ENCODE peak calls at places on chromosomes 2 and 18, in eight cellular contexts. I, Q, C, X, G, T, Y and V are unnamed samples.

GRCh38 chr2:215528555-215528954 is 92.7 kb upstream of the FN1 start:
- DNase-seq in I (no peak), Q (peak; percentile 100), C (peak; percentile 96), X (peak; percentile 64), G (no peak), T (peak; percentile 73), Y (peak; percentile 98), V (no peak)

GRCh38 chr2:220891405-220891804 is 680.7 kb downstream of the EPHA4 start:
- DNase-seq in I (no peak), Q (peak; percentile 95), C (peak; percentile 53), X (no peak), G (no peak), T (peak; percentile 67), Y (peak; percentile 84), V (no peak)

GRCh38 chr2:127149384-127149783 is 42.4 kb upstream of the BIN1 start:
- DNase-seq in I (no peak), Q (peak; percentile 97), C (peak; percentile 90), X (no peak), G (no peak), T (peak; percentile 75), Y (peak; percentile 94), V (no peak)

GRCh38 chr2:69272803-69273471 is 114.1 kb downstream of the GFPT1 start:
- DNase-seq in I (no peak), Q (no peak), C (peak; percentile 71), X (peak; percentile 90), G (no peak), T (no peak), Y (peak; percentile 38), V (no peak)

GRCh38 chr18:46596119-46596518 is 60.9 kb downstream of the LOXHD1 start:
- DNase-seq in I (no peak), Q (no peak), C (no peak), X (no peak), G (peak; percentile 12), T (peak; percentile 1), Y (peak; percentile 5), V (no peak)

GRCh38 chr2:196902828-196903227 is 23.7 kb downstream of the PGAP1 start:
- DNase-seq in I (no peak), Q (peak; percentile 42), C (no peak), X (no peak), G (no peak), T (no peak), Y (no peak), V (no peak)

GRCh38 chr2:217329023-217329431 is 469.2 kb upstream of the TNP1 start:
- DNase-seq in I (no peak), Q (peak; percentile 88), C (no peak), X (no peak), G (no peak), T (no peak), Y (no peak), V (no peak)

GRCh38 chr18:55375930-55376329 is 212.1 kb downstream of the TCF4 start:
- DNase-seq in I (no peak), Q (no peak), C (no peak), X (no peak), G (peak; percentile 3), T (no peak), Y (no peak), V (no peak)

GRCh38 chr18:55844373-55844772 is 256.4 kb upstream of the TCF4 start:
- DNase-seq in I (no peak), Q (peak; percentile 53), C (no peak), X (no peak), G (no peak), T (no peak), Y (no peak), V (no peak)

GRCh38 chr2:135149251-135149650 is 97.2 kb downstream of the RAB3GAP1 start:
- DNase-seq in I (no peak), Q (peak; percentile 40), C (peak; percentile 67), X (peak; percentile 15), G (no peak), T (peak; percentile 68), Y (peak; percentile 19), V (no peak)

GRCh38 chr2:237205551-237205950 is 119.9 kb downstream of the COPS8 start:
- DNase-seq in I (no peak), Q (no peak), C (no peak), X (no peak), G (no peak), T (no peak), Y (no peak), V (no peak)

GRCh38 chr2:51027442-51027841 is 4.5 kb downstream of the NRXN1 start:
- DNase-seq in I (no peak), Q (no peak), C (no peak), X (no peak), G (no peak), T (no peak), Y (no peak), V (no peak)

GRCh38 chr2:32937602-32938450 is 8.9 kb upstream of the LTBP1 start:
- DNase-seq in I (no peak), Q (peak; percentile 49), C (peak; percentile 25), X (no peak), G (no peak), T (peak; percentile 39), Y (peak; percentile 48), V (no peak)

GRCh38 chr2:132816234-132816633 is 146.2 kb upstream of the LYPD1 start:
- DNase-seq in I (no peak), Q (peak; percentile 57), C (no peak), X (no peak), G (no peak), T (no peak), Y (peak; percentile 36), V (no peak)

GRCh38 chr2:58762176-58762781 is 521.2 kb upstream of the FANCL start:
- DNase-seq in I (peak; percentile 37), Q (peak; percentile 61), C (peak; percentile 50), X (peak; percentile 35), G (peak; percentile 55), T (peak; percentile 81), Y (peak; percentile 77), V (no peak)

GRCh38 chr2:20291106-20291564 is 59.5 kb downstream of the PUM2 start:
- DNase-seq in I (no peak), Q (peak; percentile 75), C (peak; percentile 88), X (peak; percentile 89), G (peak; percentile 51), T (peak; percentile 88), Y (peak; percentile 82), V (no peak)

GRCh38 chr2:234770081-234770506 is 181.7 kb upstream of the SH3BP4 start:
- DNase-seq in I (no peak), Q (peak; percentile 78), C (peak; percentile 48), X (no peak), G (no peak), T (no peak), Y (peak; percentile 70), V (no peak)

GRCh38 chr18:53883771-53884170 is 340.7 kb downstream of the MBD2 start:
- DNase-seq in I (no peak), Q (no peak), C (no peak), X (no peak), G (no peak), T (no peak), Y (no peak), V (no peak)

GRCh38 chr18:3177902-3178687 is 41.7 kb downstream of the MYOM1 start:
- DNase-seq in I (peak; percentile 66), Q (peak; percentile 29), C (peak; percentile 21), X (no peak), G (peak; percentile 97), T (no peak), Y (no peak), V (no peak)

GRCh38 chr2:159168707-159169106 is 117.8 kb downstream of the WDSUB1 start:
- DNase-seq in I (no peak), Q (peak; percentile 38), C (peak; percentile 54), X (no peak), G (no peak), T (peak; percentile 58), Y (peak; percentile 39), V (no peak)
- TF ChIP-seq CTCF in I (no peak), Q (peak; percentile 38), C (peak; percentile 44), X (no peak), G (no peak), T (peak; percentile 16), Y (peak; percentile 40), V (no peak)

GRCh38 chr18:58231930-58232329 is 187.9 kb downstream of the NEDD4L start:
- DNase-seq in I (no peak), Q (no peak), C (no peak), X (peak; percentile 15), G (no peak), T (peak; percentile 44), Y (no peak), V (no peak)
- TF ChIP-seq CTCF in I (no peak), Q (peak; percentile 49), C (peak; percentile 29), X (peak; percentile 49), G (peak; percentile 22), T (peak; percentile 24), Y (peak; percentile 34), V (no peak)

GRCh38 chr2:63544017-63544627 is 44.2 kb downstream of the WDPCP start:
- DNase-seq in I (no peak), Q (peak; percentile 9), C (peak; percentile 30), X (no peak), G (peak; percentile 17), T (peak; percentile 29), Y (peak; percentile 32), V (no peak)
- TF ChIP-seq CTCF in I (no peak), Q (peak; percentile 54), C (peak; percentile 60), X (peak; percentile 46), G (peak; percentile 35), T (peak; percentile 42), Y (peak; percentile 51), V (no peak)

GRCh38 chr2:14907014-14907612 is 274.6 kb downstream of the LRATD1 start:
- DNase-seq in I (no peak), Q (no peak), C (no peak), X (peak; percentile 13), G (peak; percentile 9), T (peak; percentile 27), Y (no peak), V (no peak)
- TF ChIP-seq CTCF in I (no peak), Q (no peak), C (no peak), X (peak; percentile 39), G (peak; percentile 20), T (no peak), Y (no peak), V (no peak)

DNA sequence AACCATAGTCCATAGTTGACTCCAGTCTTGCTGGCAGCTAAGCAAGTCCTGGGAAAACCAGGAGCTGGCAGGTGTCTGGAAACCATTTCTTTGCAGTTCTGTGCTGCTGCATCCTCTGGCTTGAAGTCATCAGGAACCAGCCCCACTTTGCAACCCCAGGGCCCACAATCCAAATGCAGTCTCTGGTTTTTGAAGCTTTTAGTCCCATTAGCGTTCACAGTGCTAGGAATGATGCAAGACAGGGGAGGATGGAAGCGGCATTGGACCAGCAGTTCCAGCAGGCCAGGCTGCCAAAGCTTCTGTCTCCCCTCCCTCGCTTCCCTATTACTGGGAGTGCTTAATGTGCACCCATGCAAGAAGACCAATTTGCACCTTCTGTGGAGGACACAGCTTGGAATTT is 106.4 kb downstream of the ZBTB7C start:
- DNase-seq in I (no peak), Q (no peak), C (no peak), X (no peak), G (no peak), T (no peak), Y (no peak), V (no peak)
- TF ChIP-seq CTCF in I (no peak), Q (no peak), C (no peak), X (no peak), G (no peak), T (no peak), Y (no peak), V (no peak)

DNA sequence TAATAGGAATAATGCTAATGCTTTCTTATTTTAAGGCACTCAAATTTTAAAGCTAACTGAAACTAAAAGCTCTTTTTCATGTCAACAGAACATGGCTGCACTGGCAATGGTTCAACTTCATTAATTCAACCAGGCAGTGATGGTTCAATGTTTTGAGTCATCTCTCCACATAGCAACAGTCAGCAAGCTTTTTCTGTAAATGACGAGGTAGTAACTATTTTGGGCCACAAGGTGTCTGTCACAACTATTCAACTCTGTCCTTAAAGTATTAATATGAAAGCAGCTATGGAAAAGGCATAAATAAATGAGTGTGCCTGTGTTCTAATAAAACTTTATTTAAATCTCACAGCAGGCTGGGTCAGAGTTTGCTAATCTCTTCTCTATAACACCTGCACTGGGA is 1425.6 kb upstream of the PIK3C3 start:
- DNase-seq in I (no peak), Q (peak; percentile 35), C (peak; percentile 47), X (peak; percentile 1), G (no peak), T (peak; percentile 47), Y (peak; percentile 25), V (no peak)
- TF ChIP-seq CTCF in I (no peak), Q (peak; percentile 17), C (peak; percentile 15), X (no peak), G (no peak), T (peak; percentile 27), Y (no peak), V (no peak)